ENCODE peak calls at places on chromosome 12, in six cellular contexts. P is HAP-1; R is CD8-positive, alpha-beta memory T cell; D is psoas muscle; I is gastrocnemius medialis; L is ovary. A is an unnamed sample.

GRCh38 chr12:55842681-55843429 is at the start of gene MMP19:
- DNase-seq in R (no peak), P (no peak), I (no peak), L (peak; percentile 60), D (no peak), A (no peak)

GRCh38 chr12:95004610-95005009 is 1.1 kb upstream of the NDUFA12 start:
- DNase-seq in P (no peak), L (no peak), D (no peak), I (no peak), R (no peak), A (no peak)

GRCh38 chr12:49984476-49984890 is 11.7 kb downstream of the AQP6 start:
- DNase-seq in R (no peak), L (no peak), P (no peak), I (no peak), D (no peak), A (no peak)

GRCh38 chr12:75631809-75632208 is 120.4 kb upstream of the KRR1 start:
- DNase-seq in I (no peak), D (no peak), P (no peak), R (no peak), L (no peak), A (no peak)

GRCh38 chr12:39294712-39295111 is 148.2 kb downstream of the KIF21A start:
- DNase-seq in R (no peak), D (no peak), P (peak; percentile 83), I (no peak), L (no peak), A (no peak)

GRCh38 chr12:15956010-15956409 is 44.9 kb downstream of the DERA start:
- DNase-seq in R (no peak), D (no peak), P (no peak), L (no peak), I (no peak), A (no peak)

GRCh38 chr12:46160081-46160980 is 108.5 kb downstream of the SLC38A1 start:
- DNase-seq in P (peak; percentile 44), R (no peak), L (no peak), I (peak; percentile 28), D (peak; percentile 18), A (no peak)

GRCh38 chr12:70448371-70448770 is 82.3 kb downstream of the KCNMB4 start:
- DNase-seq in L (no peak), P (no peak), I (no peak), D (no peak), R (no peak), A (no peak)

GRCh38 chr12:96906849-96907664 is at the start of gene NEDD1:
- DNase-seq in P (peak; percentile 91), I (peak; percentile 68), L (peak; percentile 92), R (peak; percentile 80), D (peak; percentile 90), A (peak; percentile 88)

GRCh38 chr12:19994970-19995369 is 373.4 kb upstream of the PDE3A start:
- DNase-seq in P (no peak), R (no peak), I (no peak), D (no peak), L (no peak), A (no peak)

GRCh38 chr12:82108615-82109014 is 249.6 kb downstream of the CCDC59 start:
- DNase-seq in R (no peak), D (no peak), L (no peak), I (no peak), P (no peak), A (no peak)

GRCh38 chr12:85260904-85261303 is 19.1 kb upstream of the ALX1 start:
- DNase-seq in I (no peak), D (no peak), P (no peak), L (no peak), R (no peak), A (no peak)

GRCh38 chr12:113302925-113303640 is 31.8 kb downstream of the SLC8B1 start:
- DNase-seq in I (no peak), L (no peak), R (no peak), D (peak; percentile 18), P (peak; percentile 44), A (no peak)

GRCh38 chr12:80752464-80752863 is 35.8 kb downstream of the MYF5 start:
- DNase-seq in I (no peak), R (no peak), L (no peak), P (no peak), D (no peak), A (no peak)

GRCh38 chr12:91928501-91928900 is 217.1 kb downstream of the BTG1 start:
- DNase-seq in P (no peak), L (no peak), I (no peak), R (no peak), D (no peak), A (no peak)

GRCh38 chr12:47293406-47293805 is 213.6 kb upstream of the AMIGO2 start:
- DNase-seq in P (no peak), I (no peak), R (no peak), L (no peak), D (no peak), A (no peak)

GRCh38 chr12:41510470-41510869 is 322.4 kb downstream of the PDZRN4 start:
- DNase-seq in I (no peak), P (no peak), D (no peak), L (no peak), R (no peak), A (no peak)

GRCh38 chr12:42960087-42960527 is 370.6 kb upstream of the PRICKLE1 start:
- DNase-seq in L (no peak), I (no peak), D (no peak), R (no peak), P (peak; percentile 17), A (no peak)

GRCh38 chr12:55073043-55074022 is 52.9 kb upstream of the OR9K2 start:
- DNase-seq in I (peak; percentile 30), R (peak; percentile 69), D (peak; percentile 60), P (peak; percentile 81), L (peak; percentile 75), A (no peak)

GRCh38 chr12:46433829-46434228 is 61.3 kb upstream of the SLC38A2 start:
- DNase-seq in D (no peak), P (no peak), I (no peak), L (no peak), R (no peak), A (no peak)

GRCh38 chr12:106776897-106777296 is 2.4 kb downstream of the RIC8B start:
- DNase-seq in I (no peak), L (no peak), D (no peak), P (no peak), R (no peak), A (no peak)

GRCh38 chr12:132488127-132489077 is 1.5 kb upstream of the FBRSL1 start:
- DNase-seq in D (peak; percentile 11), R (peak; percentile 58), P (no peak), L (peak; percentile 49), I (no peak), A (no peak)

GRCh38 chr12:65684906-65685305 is 139.4 kb upstream of the HMGA2 start:
- DNase-seq in R (no peak), D (no peak), L (no peak), I (no peak), P (no peak), A (no peak)

GRCh38 chr12:57541717-57542116 is 5.3 kb downstream of the DCTN2 start:
- DNase-seq in I (no peak), R (no peak), D (no peak), P (no peak), L (no peak), A (no peak)
- H3K36me3 ChIP-seq in I (no peaks in the 10 kb centered on the region), R (no peaks in the 10 kb centered on the region), D (peaks cover 9% of the 10 kb centered on the region), P (peaks cover 21% of the 10 kb centered on the region), L (no peaks in the 10 kb centered on the region), A (no peaks in the 10 kb centered on the region)

GRCh38 chr12:109923481-109924245 is 23.6 kb downstream of the TCHP start:
- DNase-seq in R (no peak), I (no peak), L (no peak), D (no peak), P (no peak), A (no peak)
- H3K36me3 ChIP-seq in R (no peaks in the 10 kb centered on the region), I (no peaks in the 10 kb centered on the region), L (no peaks in the 10 kb centered on the region), D (peaks cover 3% of the 10 kb centered on the region), P (peaks cover 7% of the 10 kb centered on the region), A (peaks cover 16% of the 10 kb centered on the region)

GRCh38 chr12:120719072-120719471 is 6.6 kb upstream of the ACADS start:
- DNase-seq in L (no peak), I (no peak), R (no peak), P (no peak), D (no peak), A (no peak)
- H3K36me3 ChIP-seq in L (no peaks in the 10 kb centered on the region), I (no peaks in the 10 kb centered on the region), R (peaks cover 25% of the 10 kb centered on the region), P (peaks cover 96% of the 10 kb centered on the region), D (peaks cover 14% of the 10 kb centered on the region), A (peaks cover 74% of the 10 kb centered on the region)

DNA sequence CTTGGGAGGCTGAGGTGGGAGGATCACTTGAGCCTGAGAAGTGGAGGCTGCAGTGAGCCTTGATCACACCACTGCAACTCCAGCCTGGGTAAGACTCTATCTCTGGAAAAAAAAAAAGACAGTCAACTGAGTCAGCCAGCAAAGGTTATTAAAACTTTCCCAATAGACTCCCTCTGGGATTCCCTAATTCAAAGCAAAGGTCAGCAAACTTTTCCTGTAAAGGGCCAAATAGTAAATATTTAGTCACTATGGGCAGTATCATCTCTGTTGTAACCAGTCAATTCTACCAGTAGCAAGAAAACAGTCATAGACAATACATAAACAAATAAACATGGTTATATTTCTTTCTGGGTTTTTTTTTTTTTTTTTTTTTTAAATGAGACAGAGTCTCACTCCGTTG is 122.5 kb downstream of the IPO8 start:
- DNase-seq in R (no peak), L (no peak), I (no peak), D (no peak), P (no peak), A (no peak)
- H3K36me3 ChIP-seq in R (no peaks in the 10 kb centered on the region), L (no peaks in the 10 kb centered on the region), I (no peaks in the 10 kb centered on the region), D (no peaks in the 10 kb centered on the region), P (no peaks in the 10 kb centered on the region), A (no peaks in the 10 kb centered on the region)

A was measured in vagina.